ENCODE peak calls at places on chromosomes 13 and 19, in five cellular contexts. T, B, J, Q and V are unnamed samples.
A peak's percentile ranks its signal among the peaks of the same experiment; 100 is the strongest.

GRCh38 chr13:26760835-26761582 is 423 bp upstream of the GPR12 start:
- DNase-seq in Q (peak; percentile 71), B (no peak), T (no peak), J (no peak), V (no peak)

GRCh38 chr19:39327990-39328705 is 7.5 kb upstream of the LRFN1 start:
- DNase-seq in Q (peak; percentile 84), T (peak; percentile 98), B (peak; percentile 82), J (peak; percentile 94), V (peak; percentile 50)

GRCh38 chr19:13868663-13869062 is 8.3 kb upstream of the NANOS3 start:
- DNase-seq in Q (no peak), B (no peak), T (no peak), J (no peak), V (no peak)

GRCh38 chr13:39225860-39226259 is 187.6 kb downstream of the NHLRC3 start:
- DNase-seq in T (no peak), J (no peak), Q (no peak), B (no peak), V (no peak)

GRCh38 chr19:15836595-15837398 is 21.3 kb upstream of the OR10H1 start:
- DNase-seq in J (peak; percentile 98), B (peak; percentile 97), Q (peak; percentile 88), T (peak; percentile 89), V (peak; percentile 91)

GRCh38 chr13:97028441-97029299 is 34.4 kb upstream of the OXGR1 start:
- DNase-seq in B (peak; percentile 33), Q (peak; percentile 69), J (peak; percentile 91), T (peak; percentile 75), V (peak; percentile 10)

GRCh38 chr13:81383441-81383840 is 1042.5 kb upstream of the SPRY2 start:
- DNase-seq in Q (no peak), T (no peak), J (no peak), B (no peak), V (no peak)

GRCh38 chr13:108769213-108770070 is 140.0 kb downstream of the MYO16 start:
- DNase-seq in Q (no peak), B (no peak), T (no peak), J (no peak), V (no peak)

GRCh38 chr19:33194884-33195710 is 967 bp downstream of the LRP3 start:
- DNase-seq in B (no peak), Q (peak; percentile 78), J (peak; percentile 82), T (peak; percentile 77), V (no peak)

GRCh38 chr19:3065675-3066357 is 3.5 kb upstream of the TLE5 start:
- DNase-seq in B (no peak), T (peak; percentile 70), Q (peak; percentile 13), J (no peak), V (peak; percentile 87)

GRCh38 chr13:35470671-35471465 is 5.6 kb downstream of the MAB21L1 start:
- DNase-seq in B (peak; percentile 62), Q (peak; percentile 80), T (peak; percentile 52), J (peak; percentile 60), V (no peak)

GRCh38 chr13:109348514-109349340 is 437.7 kb downstream of the IRS2 start:
- DNase-seq in J (no peak), T (no peak), B (no peak), Q (no peak), V (no peak)

GRCh38 chr13:44484562-44485164 is 91.5 kb downstream of the TSC22D1 start:
- DNase-seq in B (no peak), Q (no peak), T (no peak), J (no peak), V (peak; percentile 13)

GRCh38 chr19:51783373-51783772 is 11.6 kb upstream of the FPR3 start:
- DNase-seq in B (no peak), T (no peak), Q (no peak), J (no peak), V (no peak)

GRCh38 chr13:20118268-20119140 is 42.3 kb downstream of the GJA3 start:
- DNase-seq in Q (peak; percentile 71), B (peak; percentile 48), J (peak; percentile 75), T (peak; percentile 86), V (peak; percentile 26)

GRCh38 chr19:34226036-34226435 is 28.3 kb upstream of the GARRE1 start:
- DNase-seq in T (no peak), B (no peak), J (no peak), Q (no peak), V (no peak)

GRCh38 chr13:106709509-106709908 is 141.6 kb upstream of the ARGLU1 start:
- DNase-seq in B (no peak), T (no peak), Q (no peak), J (no peak), V (no peak)

DNA sequence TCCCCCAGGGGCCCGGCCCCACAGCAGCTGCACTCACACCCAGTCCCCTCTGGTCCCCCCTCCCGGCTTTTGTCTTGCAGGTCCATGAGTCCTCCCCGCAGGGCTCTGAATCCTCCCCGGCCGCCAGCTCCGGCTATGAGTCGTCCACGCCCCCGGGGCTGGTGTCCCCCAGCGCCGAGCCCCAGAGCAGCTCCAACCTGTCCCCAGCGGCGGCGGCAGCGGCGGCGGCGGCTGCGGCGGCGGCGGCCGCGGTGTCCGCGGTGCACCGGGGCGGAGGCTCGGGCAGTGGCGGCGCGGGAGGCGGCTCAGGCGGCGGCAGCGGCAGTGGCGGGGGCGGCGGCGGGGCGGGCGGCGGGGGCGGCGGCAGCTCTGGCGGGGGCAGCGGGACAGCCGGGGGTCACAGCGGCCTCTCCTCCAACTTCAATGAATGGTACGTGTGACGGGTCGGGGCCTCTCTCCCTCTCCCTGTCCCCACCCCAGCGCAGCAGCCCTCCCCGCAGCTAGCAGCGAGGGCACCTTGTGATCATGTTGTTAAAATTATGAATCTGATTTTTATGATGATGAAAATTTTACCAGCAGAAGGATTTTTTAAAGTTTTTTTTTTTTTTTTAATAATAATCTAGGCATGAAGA is 3.8 kb downstream of the ZIC2 start:
- DNase-seq in T (no peak), J (no peak), Q (no peak), B (no peak), V (no peak)
- H3K27me3 ChIP-seq in T (peaks cover 39% of the 10 kb centered on the region), J (peaks cover 89% of the 10 kb centered on the region), Q (peaks cover 83% of the 10 kb centered on the region), B (peaks cover 100% of the 10 kb centered on the region), V (no peaks in the 10 kb centered on the region)

GRCh38 chr13:29458419-29458818 is 137.1 kb downstream of the SLC7A1 start:
- DNase-seq in B (no peak), T (no peak), J (no peak), Q (no peak), V (no peak)
- H3K4me3 ChIP-seq in B (no peak overlapping the region), T (no peak overlapping the region), J (no peak overlapping the region), Q (no peak overlapping the region), V (no peak overlapping the region)

GRCh38 chr13:59568306-59568705 is 595.4 kb downstream of the DIAPH3 start:
- DNase-seq in J (no peak), Q (no peak), T (no peak), B (no peak), V (no peak)

GRCh38 chr13:59566544-59566943 is 597.2 kb downstream of the DIAPH3 start:
- DNase-seq in T (no peak), J (no peak), B (no peak), Q (no peak), V (no peak)

DNA sequence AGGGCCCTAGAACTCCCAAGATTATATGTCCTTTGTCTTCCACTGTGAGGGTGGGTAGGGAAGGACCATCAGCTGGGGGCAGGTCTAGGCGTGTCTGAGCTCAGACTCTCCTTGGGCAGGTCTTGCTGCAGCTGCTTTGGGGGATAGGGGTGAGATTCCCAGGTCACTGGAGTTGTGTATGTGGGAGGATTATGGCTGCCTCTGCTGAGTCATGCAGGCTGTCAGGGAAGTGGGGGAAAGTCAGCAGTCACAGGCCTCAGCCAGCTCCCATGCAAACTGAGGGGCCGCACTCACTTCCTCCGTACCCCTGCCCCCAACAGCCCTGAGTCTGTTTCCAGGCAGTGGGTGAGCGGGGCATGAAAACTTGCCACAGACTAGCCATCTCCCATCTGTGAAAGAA is 600.8 kb downstream of the DIAPH3 start:
- DNase-seq in Q (no peak), B (no peak), J (no peak), T (no peak), V (no peak)
- TF ChIP-seq CTCF in Q (no peak), B (no peak), J (no peak), T (no peak), V (no peak)

GRCh38 chr13:111380431-111380830 is 60.0 kb downstream of the TEX29 start:
- DNase-seq in J (no peak), Q (no peak), B (no peak), T (no peak), V (no peak)

GRCh38 chr13:111384441-111385181 is 64.2 kb downstream of the TEX29 start:
- DNase-seq in B (no peak), Q (no peak), J (peak; percentile 20), T (no peak), V (no peak)

GRCh38 chr13:111383591-111384440 is 63.4 kb downstream of the TEX29 start:
- DNase-seq in B (no peak), Q (no peak), J (peak; percentile 28), T (peak; percentile 27), V (no peak)

GRCh38 chr13:111382877-111383276 is 62.4 kb downstream of the TEX29 start:
- DNase-seq in J (no peak), T (no peak), B (no peak), Q (no peak), V (no peak)

DNA sequence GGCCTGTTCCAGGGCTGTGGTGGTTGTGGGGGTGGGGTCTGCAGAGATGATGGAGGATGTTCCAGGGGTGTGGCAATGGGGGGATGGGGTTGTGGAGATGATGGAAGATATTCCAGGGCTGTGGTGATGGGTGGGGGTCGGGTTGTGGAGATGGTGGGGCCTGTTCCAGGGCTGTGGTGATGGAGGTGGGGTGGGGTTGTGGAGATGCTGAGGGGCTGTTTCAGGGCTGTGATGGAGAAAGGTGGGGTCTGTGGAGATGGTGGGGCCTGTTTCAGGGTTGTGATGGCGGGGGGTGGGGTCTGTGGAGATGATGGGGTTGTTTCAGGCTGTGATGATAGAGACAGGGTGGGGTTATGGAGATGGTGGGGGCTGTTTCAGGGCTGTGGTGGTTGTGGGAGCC is 62.0 kb downstream of the TEX29 start:
- DNase-seq in Q (no peak), T (no peak), B (no peak), J (no peak), V (no peak)
- H3K27me3 ChIP-seq in Q (no peaks in the 10 kb centered on the region), T (no peaks in the 10 kb centered on the region), B (peaks cover 66% of the 10 kb centered on the region), J (no peaks in the 10 kb centered on the region), V (no peaks in the 10 kb centered on the region)

DNA sequence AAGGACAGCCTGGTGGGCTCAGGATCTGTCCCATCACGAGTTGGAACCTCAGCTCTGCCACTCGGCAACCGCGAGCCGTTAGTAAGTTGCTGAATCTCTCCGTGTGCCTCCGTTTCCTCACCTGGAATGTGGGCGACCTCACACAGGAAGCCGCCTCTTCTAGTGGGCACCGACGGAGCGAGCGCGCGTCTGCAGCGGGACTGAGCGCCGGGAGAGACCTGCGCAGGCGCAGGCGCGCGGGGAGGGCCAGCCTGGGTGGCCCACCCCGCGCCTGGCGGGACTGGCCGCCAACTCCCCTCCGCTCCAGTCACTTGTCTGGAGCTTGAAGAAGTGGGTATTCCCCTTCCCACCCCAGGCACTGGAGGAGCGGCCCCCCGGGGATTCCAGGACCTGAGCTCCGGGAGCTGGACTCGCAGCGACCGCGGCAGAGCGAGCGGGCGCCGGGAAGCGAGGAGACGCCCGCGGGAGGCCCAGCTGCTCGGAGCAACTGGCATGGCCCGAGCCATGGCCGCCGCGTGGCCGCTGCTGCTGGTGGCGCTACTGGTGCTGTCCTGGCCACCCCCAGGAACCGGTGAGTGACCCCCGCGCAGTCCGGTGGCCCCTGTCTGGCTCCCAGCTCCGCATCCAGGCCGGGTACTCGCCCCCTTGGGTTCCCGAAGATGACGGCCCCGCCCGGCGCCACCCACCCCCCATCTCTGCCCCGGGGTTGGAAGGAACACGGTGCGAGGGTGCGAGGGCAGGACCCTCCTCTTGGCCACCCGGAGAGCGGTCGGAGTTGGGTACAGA is at the start of gene PVR:
- DNase-seq in J (peak; percentile 81), B (peak; percentile 78), Q (peak; percentile 95), T (peak; percentile 88), V (peak; percentile 41)
- H3K4me3 ChIP-seq in J (peak within 1 kb of the TSS; percentile 71), B (peak within 1 kb of the TSS; percentile 91), Q (peak within 1 kb of the TSS; percentile 66), T (peak within 1 kb of the TSS; percentile 82), V (peak within 1 kb of the TSS; percentile 62)